ENCODE peak calls at places on chromosomes 13 and 19, in eight cellular contexts. G, D, W, Y, E, C, J and P are unnamed samples.

GRCh38 chr13:106152047-106152446 is 383.4 kb downstream of the EFNB2 start:
- DNase-seq in G (no peak), D (no peak), C (no peak), E (no peak), W (no peak), Y (no peak), J (no peak), P (no peak)

GRCh38 chr13:75798353-75799245 is 162.5 kb downstream of the LMO7 start:
- DNase-seq in G (no peak), J (no peak), W (no peak), D (no peak), C (peak; percentile 65), E (no peak), Y (no peak), P (no peak)

GRCh38 chr19:42250666-42251531 is 4.0 kb downstream of the ERF start:
- DNase-seq in Y (no peak), J (peak; percentile 50), G (no peak), W (peak; percentile 49), C (peak; percentile 50), D (no peak), E (peak; percentile 80), P (no peak)

GRCh38 chr19:41367848-41368301 is 3.9 kb upstream of the B9D2 start:
- DNase-seq in G (no peak), J (no peak), D (no peak), Y (no peak), W (no peak), C (peak; percentile 96), E (no peak), P (no peak)

GRCh38 chr13:79782541-79783216 is 301.7 kb downstream of the NDFIP2 start:
- DNase-seq in D (peak; percentile 25), Y (no peak), G (no peak), E (no peak), C (peak; percentile 77), J (peak; percentile 75), W (no peak), P (peak; percentile 42)

GRCh38 chr13:45779901-45780300 is 71.7 kb downstream of the SIAH3 start:
- DNase-seq in W (no peak), J (no peak), E (no peak), G (no peak), D (no peak), Y (no peak), C (no peak), P (no peak)

GRCh38 chr13:83498486-83499190 is 383.6 kb downstream of the SLITRK1 start:
- DNase-seq in E (no peak), G (no peak), J (no peak), W (no peak), Y (no peak), C (peak; percentile 37), D (no peak), P (no peak)

GRCh38 chr19:40542197-40542859 is 34.3 kb upstream of the SHKBP1 start:
- DNase-seq in J (peak; percentile 71), D (peak; percentile 37), G (no peak), W (peak; percentile 77), C (peak; percentile 60), E (peak; percentile 95), Y (no peak), P (no peak)

GRCh38 chr13:114226699-114227323 is 7.9 kb upstream of the CDC16 start:
- DNase-seq in C (peak; percentile 79), J (peak; percentile 86), E (peak; percentile 93), D (peak; percentile 80), W (peak; percentile 87), Y (peak; percentile 95), G (peak; percentile 89), P (peak; percentile 69)

GRCh38 chr13:64305246-64305645 is 2889.6 kb upstream of the PCDH20 start:
- DNase-seq in J (no peak), W (no peak), Y (no peak), D (no peak), E (no peak), C (peak; percentile 58), G (no peak), P (no peak)

GRCh38 chr13:33318744-33319143 is 33.2 kb upstream of the STARD13 start:
- DNase-seq in Y (no peak), E (no peak), J (no peak), D (no peak), W (no peak), C (no peak), G (no peak), P (no peak)

GRCh38 chr13:53520132-53520531 is 491.5 kb downstream of the OLFM4 start:
- DNase-seq in C (no peak), J (no peak), Y (no peak), G (no peak), E (no peak), W (no peak), D (no peak), P (no peak)

GRCh38 chr13:95050800-95051620 is 250.2 kb downstream of the ABCC4 start:
- DNase-seq in Y (no peak), G (no peak), D (no peak), J (no peak), C (no peak), E (no peak), W (no peak), P (no peak)

GRCh38 chr13:97344250-97345175 is 89.5 kb upstream of the RAP2A start:
- DNase-seq in Y (peak; percentile 48), G (peak; percentile 62), J (peak; percentile 55), E (peak; percentile 81), D (peak; percentile 63), W (peak; percentile 63), C (peak; percentile 61), P (no peak)

GRCh38 chr19:14472202-14472961 is 2.8 kb downstream of the PTGER1 start:
- DNase-seq in D (peak; percentile 76), W (peak; percentile 80), E (no peak), J (peak; percentile 83), C (peak; percentile 18), Y (peak; percentile 68), G (no peak), P (no peak)

GRCh38 chr13:34849406-34849805 is 92.7 kb upstream of the NBEA start:
- DNase-seq in J (no peak), E (no peak), G (no peak), Y (no peak), C (no peak), D (no peak), W (no peak), P (no peak)

GRCh38 chr19:736125-736524 is 14.8 kb upstream of the MISP start:
- DNase-seq in E (no peak), G (no peak), D (no peak), Y (no peak), W (no peak), J (no peak), C (no peak), P (no peak)

GRCh38 chr19:741506-742131 is 9.3 kb upstream of the MISP start:
- DNase-seq in C (no peak), E (peak; percentile 29), W (no peak), Y (no peak), J (no peak), D (no peak), G (no peak), P (no peak)

GRCh38 chr19:739998-740715 is 10.8 kb upstream of the MISP start:
- DNase-seq in J (no peak), E (no peak), Y (no peak), C (no peak), G (no peak), D (no peak), W (no peak), P (peak; percentile 52)

GRCh38 chr19:737591-738093 is 13.3 kb upstream of the MISP start:
- DNase-seq in G (no peak), Y (peak; percentile 24), W (peak; percentile 47), D (peak; percentile 51), C (peak; percentile 16), E (peak; percentile 71), J (peak; percentile 67), P (peak; percentile 51)

DNA sequence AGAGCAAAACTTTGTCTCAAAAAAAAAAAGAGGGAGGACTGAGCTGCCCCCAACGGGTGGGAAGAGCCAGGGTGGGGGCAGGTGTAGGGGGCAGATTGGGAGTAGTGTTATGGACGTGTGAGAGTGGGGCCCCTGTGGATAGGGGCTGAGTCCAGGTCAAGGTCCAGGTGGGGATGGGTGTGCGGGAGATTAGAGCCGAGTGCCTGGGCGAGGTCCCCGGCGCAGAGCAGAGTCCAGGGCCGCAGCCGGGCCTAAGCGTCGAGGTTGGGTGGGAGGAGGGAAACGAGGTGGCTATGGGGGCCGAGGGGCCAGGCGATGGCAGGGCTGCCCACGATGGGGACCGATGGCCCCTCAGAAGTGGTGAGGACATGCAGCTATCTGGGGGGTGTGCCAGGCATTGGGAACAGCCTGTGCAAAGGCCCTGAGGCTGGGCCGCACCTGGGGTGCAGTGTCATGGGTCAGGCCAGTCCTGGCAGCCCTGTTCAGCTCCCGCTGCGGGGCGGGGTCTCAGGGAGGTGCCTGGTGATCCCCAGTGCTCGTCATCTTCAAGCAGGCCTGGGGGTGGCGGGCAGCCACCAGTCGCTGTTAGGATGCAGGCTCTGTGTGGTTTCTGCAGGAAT is 12.3 kb upstream of the MISP start:
- DNase-seq in G (no peak), J (no peak), W (no peak), Y (no peak), C (no peak), E (peak; percentile 49), D (no peak), P (peak; percentile 58)
- H3K4me1 ChIP-seq in G (no peaks in the 10 kb centered on the region), J (no peaks in the 10 kb centered on the region), W (no peaks in the 10 kb centered on the region), Y (peaks cover 8% of the 10 kb centered on the region), C (no peaks in the 10 kb centered on the region), E (no peaks in the 10 kb centered on the region), D (no peaks in the 10 kb centered on the region), P (no peaks in the 10 kb centered on the region)

DNA sequence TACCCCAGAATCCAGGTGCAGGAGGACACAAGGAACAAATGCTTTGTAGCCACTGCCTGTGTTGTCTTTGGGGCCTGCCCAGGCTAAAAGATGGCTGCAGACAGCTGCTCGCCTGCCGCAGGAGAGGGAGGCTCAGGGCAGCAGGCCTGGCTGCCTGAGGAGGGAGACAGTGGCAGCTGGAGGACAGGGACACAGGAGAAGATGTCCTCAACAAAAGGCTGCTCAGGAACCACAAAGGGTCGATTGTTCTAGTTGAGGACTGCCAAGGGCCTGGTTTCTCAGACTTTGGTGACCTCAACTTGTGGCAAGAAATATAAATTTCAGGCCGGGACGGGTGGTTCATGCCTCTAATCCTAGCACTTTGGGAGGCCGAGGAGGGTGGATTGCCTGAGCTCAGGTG is 7.6 kb downstream of the SIRT2 start:
- DNase-seq in Y (no peak), C (no peak), W (no peak), G (no peak), E (no peak), D (no peak), J (no peak), P (no peak)
- H3K36me3 ChIP-seq in Y (peaks cover 73% of the 10 kb centered on the region), C (peaks cover 21% of the 10 kb centered on the region), W (no peaks in the 10 kb centered on the region), G (peaks cover 6% of the 10 kb centered on the region), E (peaks cover 27% of the 10 kb centered on the region), D (no peaks in the 10 kb centered on the region), J (peaks cover 59% of the 10 kb centered on the region), P (no peaks in the 10 kb centered on the region)

GRCh38 chr19:46621191-46622117 is 3.4 kb downstream of the PTGIR start:
- DNase-seq in W (no peak), Y (no peak), D (no peak), E (no peak), J (peak; percentile 28), G (no peak), C (peak; percentile 11), P (peak; percentile 47)
- H3K4me1 ChIP-seq in W (peaks cover 7% of the 10 kb centered on the region), Y (peaks cover 81% of the 10 kb centered on the region), D (peaks cover 21% of the 10 kb centered on the region), E (peaks cover 77% of the 10 kb centered on the region), J (peaks cover 53% of the 10 kb centered on the region), G (no peaks in the 10 kb centered on the region), C (peaks cover 46% of the 10 kb centered on the region), P (peaks cover 7% of the 10 kb centered on the region)

GRCh38 chr19:57778358-57778757 is 8.9 kb downstream of the ZNF586 start:
- DNase-seq in J (no peak), D (no peak), Y (no peak), C (no peak), E (no peak), G (no peak), W (no peak), P (no peak)
- H3K36me3 ChIP-seq in J (peaks cover 39% of the 10 kb centered on the region), D (peaks cover 27% of the 10 kb centered on the region), Y (peaks cover 100% of the 10 kb centered on the region), C (peaks cover 63% of the 10 kb centered on the region), E (peaks cover 39% of the 10 kb centered on the region), G (peaks cover 16% of the 10 kb centered on the region), W (no peaks in the 10 kb centered on the region), P (peaks cover 86% of the 10 kb centered on the region)